ENCODE peak calls at places on chromosomes 12 and 14, in six cellular contexts. One of them, this sample, is unnamed.

GRCh38 chr12:109861689-109862314 is 18.5 kb downstream of the GLTP start:
- DNase-seq in fibroblast of the aortic adventitia: no peak
- DNase-seq in GM18507: no peak
- DNase-seq in Caco-2: no peak
- DNase-seq in AG20443: no peak
- DNase-seq in A172: no peak
- DNase-seq in this sample: no peak

GRCh38 chr12:101925352-101925751 is 48.0 kb downstream of the DRAM1 start:
- DNase-seq in Caco-2: peak
- DNase-seq in fibroblast of the aortic adventitia: peak
- DNase-seq in A172: peak
- DNase-seq in AG20443: peak
- DNase-seq in GM18507: no peak
- DNase-seq in this sample: no peak

GRCh38 chr12:52139579-52140062 is 52.2 kb downstream of the KRT80 start:
- DNase-seq in AG20443: peak
- DNase-seq in Caco-2: peak
- DNase-seq in A172: peak
- DNase-seq in GM18507: no peak
- DNase-seq in fibroblast of the aortic adventitia: no peak
- DNase-seq in this sample: peak

GRCh38 chr14:75492832-75493579 is 29.3 kb upstream of the BATF start:
- DNase-seq in AG20443: no peak
- DNase-seq in Caco-2: peak
- DNase-seq in fibroblast of the aortic adventitia: no peak
- DNase-seq in GM18507: no peak
- DNase-seq in A172: no peak
- DNase-seq in this sample: no peak

GRCh38 chr14:89753828-89754439 is 200.6 kb downstream of the EFCAB11 start:
- DNase-seq in AG20443: no peak
- DNase-seq in Caco-2: no peak
- DNase-seq in GM18507: no peak
- DNase-seq in fibroblast of the aortic adventitia: no peak
- DNase-seq in A172: no peak
- DNase-seq in this sample: no peak

GRCh38 chr14:41606249-41607118 is at the start of gene LRFN5:
- DNase-seq in fibroblast of the aortic adventitia: peak
- DNase-seq in AG20443: peak
- DNase-seq in Caco-2: no peak
- DNase-seq in A172: no peak
- DNase-seq in GM18507: no peak
- DNase-seq in this sample: peak

GRCh38 chr12:96427269-96427729 is 27.1 kb upstream of the CDK17 start:
- DNase-seq in A172: peak
- DNase-seq in fibroblast of the aortic adventitia: peak
- DNase-seq in GM18507: no peak
- DNase-seq in AG20443: peak
- DNase-seq in Caco-2: no peak
- DNase-seq in this sample: peak

GRCh38 chr14:69050235-69051184 is 71.4 kb upstream of the ACTN1 start:
- DNase-seq in Caco-2: no peak
- DNase-seq in GM18507: no peak
- DNase-seq in AG20443: no peak
- DNase-seq in fibroblast of the aortic adventitia: peak
- DNase-seq in A172: no peak
- DNase-seq in this sample: no peak

GRCh38 chr12:57005980-57006808 is at the start of gene ZBTB39:
- DNase-seq in A172: no peak
- DNase-seq in AG20443: peak
- DNase-seq in GM18507: peak
- DNase-seq in fibroblast of the aortic adventitia: peak
- DNase-seq in Caco-2: no peak
- DNase-seq in this sample: peak

GRCh38 chr12:32455607-32456063 is 56.3 kb downstream of the FGD4 start:
- DNase-seq in GM18507: peak
- DNase-seq in AG20443: peak
- DNase-seq in fibroblast of the aortic adventitia: peak
- DNase-seq in Caco-2: no peak
- DNase-seq in A172: peak
- DNase-seq in this sample: peak

GRCh38 chr14:75401356-75401755 is 26.5 kb upstream of the JDP2 start:
- DNase-seq in AG20443: peak
- DNase-seq in fibroblast of the aortic adventitia: peak
- DNase-seq in GM18507: no peak
- DNase-seq in A172: no peak
- DNase-seq in Caco-2: no peak
- DNase-seq in this sample: peak

GRCh38 chr14:100576091-100577085 is 10.8 kb downstream of the BEGAIN start:
- DNase-seq in Caco-2: no peak
- DNase-seq in fibroblast of the aortic adventitia: no peak
- DNase-seq in GM18507: no peak
- DNase-seq in A172: no peak
- DNase-seq in AG20443: no peak
- DNase-seq in this sample: peak